ENCODE peak calls at places on chromosome 15, in eight cellular contexts. One of them, this sample, is unnamed.

GRCh38 chr15:34609658-34610057 is 26.2 kb upstream of the GOLGA8B start:
- DNase-seq in NCI-H226: no peak
- DNase-seq in astrocyte of the spinal cord: no peak
- DNase-seq in globus pallidus: no peak
- DNase-seq in M059J: no peak
- DNase-seq in NCI-H748 treated with DMSO at 0.1 percent for 48 hours: no peak
- DNase-seq in stromal cell of bone marrow: no peak
- DNase-seq in cardiac septum: no peak
- DNase-seq in this sample: no peak

GRCh38 chr15:51128701-51129100 is 34.0 kb upstream of the TNFAIP8L3 start:
- DNase-seq in stromal cell of bone marrow: no peak
- DNase-seq in NCI-H748 treated with DMSO at 0.1 percent for 48 hours: no peak
- DNase-seq in M059J: no peak
- DNase-seq in cardiac septum: no peak
- DNase-seq in NCI-H226: no peak
- DNase-seq in astrocyte of the spinal cord: no peak
- DNase-seq in globus pallidus: no peak
- DNase-seq in this sample: no peak

GRCh38 chr15:34987182-34987488 is 952 bp downstream of the ZNF770 start:
- DNase-seq in stromal cell of bone marrow: no peak
- DNase-seq in astrocyte of the spinal cord: no peak
- DNase-seq in NCI-H226: no peak
- DNase-seq in M059J: no peak
- DNase-seq in NCI-H748 treated with DMSO at 0.1 percent for 48 hours: no peak
- DNase-seq in globus pallidus: no peak
- DNase-seq in cardiac septum: no peak
- DNase-seq in this sample: no peak

GRCh38 chr15:25846377-25846776 is 16.8 kb downstream of the ATP10A start:
- DNase-seq in astrocyte of the spinal cord: no peak
- DNase-seq in cardiac septum: no peak
- DNase-seq in NCI-H226: no peak
- DNase-seq in NCI-H748 treated with DMSO at 0.1 percent for 48 hours: no peak
- DNase-seq in globus pallidus: no peak
- DNase-seq in stromal cell of bone marrow: no peak
- DNase-seq in M059J: no peak
- DNase-seq in this sample: peak; percentile 29

GRCh38 chr15:62503451-62503850 is 338.4 kb upstream of the C2CD4B start:
- DNase-seq in astrocyte of the spinal cord: peak; percentile 46
- DNase-seq in M059J: peak; percentile 30
- DNase-seq in NCI-H748 treated with DMSO at 0.1 percent for 48 hours: no peak
- DNase-seq in cardiac septum: no peak
- DNase-seq in NCI-H226: peak; percentile 20
- DNase-seq in globus pallidus: peak; percentile 30
- DNase-seq in stromal cell of bone marrow: no peak
- DNase-seq in this sample: no peak

GRCh38 chr15:92158426-92158825 is 235.3 kb upstream of the ST8SIA2 start:
- DNase-seq in astrocyte of the spinal cord: no peak
- DNase-seq in M059J: peak; percentile 54
- DNase-seq in NCI-H226: peak; percentile 33
- DNase-seq in globus pallidus: no peak
- DNase-seq in stromal cell of bone marrow: no peak
- DNase-seq in cardiac septum: no peak
- DNase-seq in NCI-H748 treated with DMSO at 0.1 percent for 48 hours: no peak
- DNase-seq in this sample: no peak

GRCh38 chr15:88652456-88653199 is 13.8 kb downstream of the ISG20 start:
- DNase-seq in NCI-H748 treated with DMSO at 0.1 percent for 48 hours: no peak
- DNase-seq in globus pallidus: no peak
- DNase-seq in stromal cell of bone marrow: no peak
- DNase-seq in cardiac septum: peak; percentile 59
- DNase-seq in astrocyte of the spinal cord: no peak
- DNase-seq in NCI-H226: peak; percentile 37
- DNase-seq in M059J: no peak
- DNase-seq in this sample: no peak

GRCh38 chr15:50377867-50378751 is 23.1 kb upstream of the GABPB1 start:
- DNase-seq in NCI-H226: no peak
- DNase-seq in cardiac septum: no peak
- DNase-seq in astrocyte of the spinal cord: no peak
- DNase-seq in M059J: no peak
- DNase-seq in stromal cell of bone marrow: no peak
- DNase-seq in NCI-H748 treated with DMSO at 0.1 percent for 48 hours: no peak
- DNase-seq in globus pallidus: no peak
- DNase-seq in this sample: no peak

GRCh38 chr15:69855601-69856000 is 242.1 kb downstream of the TLE3 start:
- DNase-seq in NCI-H226: no peak
- DNase-seq in astrocyte of the spinal cord: peak; percentile 46
- DNase-seq in stromal cell of bone marrow: no peak
- DNase-seq in M059J: peak; percentile 71
- DNase-seq in globus pallidus: no peak
- DNase-seq in NCI-H748 treated with DMSO at 0.1 percent for 48 hours: no peak
- DNase-seq in cardiac septum: no peak
- DNase-seq in this sample: no peak

GRCh38 chr15:68638953-68639500 is 60.2 kb downstream of the CORO2B start:
- DNase-seq in globus pallidus: no peak
- DNase-seq in stromal cell of bone marrow: peak; percentile 68
- DNase-seq in cardiac septum: peak; percentile 53
- DNase-seq in NCI-H748 treated with DMSO at 0.1 percent for 48 hours: no peak
- DNase-seq in astrocyte of the spinal cord: peak; percentile 67
- DNase-seq in M059J: peak; percentile 89
- DNase-seq in NCI-H226: peak; percentile 51
- DNase-seq in this sample: no peak

GRCh38 chr15:63250312-63250965 is 27.0 kb upstream of the APH1B start:
- DNase-seq in stromal cell of bone marrow: peak; percentile 93
- DNase-seq in NCI-H748 treated with DMSO at 0.1 percent for 48 hours: no peak
- DNase-seq in cardiac septum: no peak
- DNase-seq in M059J: peak; percentile 94
- DNase-seq in globus pallidus: no peak
- DNase-seq in NCI-H226: peak; percentile 99
- DNase-seq in astrocyte of the spinal cord: peak; percentile 92
- DNase-seq in this sample: no peak

GRCh38 chr15:60890361-60890991 is 338.6 kb downstream of the RORA start:
- DNase-seq in cardiac septum: no peak
- DNase-seq in astrocyte of the spinal cord: no peak
- DNase-seq in NCI-H226: no peak
- DNase-seq in M059J: no peak
- DNase-seq in globus pallidus: no peak
- DNase-seq in stromal cell of bone marrow: no peak
- DNase-seq in NCI-H748 treated with DMSO at 0.1 percent for 48 hours: no peak
- DNase-seq in this sample: no peak

GRCh38 chr15:89167267-89168176 is 53.9 kb downstream of the RLBP1 start:
- DNase-seq in globus pallidus: no peak
- DNase-seq in M059J: peak; percentile 94
- DNase-seq in cardiac septum: no peak
- DNase-seq in astrocyte of the spinal cord: peak; percentile 79
- DNase-seq in NCI-H226: peak; percentile 80
- DNase-seq in NCI-H748 treated with DMSO at 0.1 percent for 48 hours: no peak
- DNase-seq in stromal cell of bone marrow: peak; percentile 59
- DNase-seq in this sample: no peak

GRCh38 chr15:63018639-63019038 is 23.9 kb upstream of the TPM1 start:
- DNase-seq in NCI-H748 treated with DMSO at 0.1 percent for 48 hours: no peak
- DNase-seq in NCI-H226: no peak
- DNase-seq in stromal cell of bone marrow: peak; percentile 76
- DNase-seq in M059J: peak; percentile 46
- DNase-seq in astrocyte of the spinal cord: peak; percentile 59
- DNase-seq in globus pallidus: no peak
- DNase-seq in cardiac septum: no peak
- DNase-seq in this sample: no peak

GRCh38 chr15:94263341-94264273 is 32.2 kb downstream of the MCTP2 start:
- DNase-seq in M059J: peak; percentile 9
- DNase-seq in astrocyte of the spinal cord: peak; percentile 14
- DNase-seq in cardiac septum: no peak
- DNase-seq in stromal cell of bone marrow: peak; percentile 28
- DNase-seq in globus pallidus: no peak
- DNase-seq in NCI-H226: no peak
- DNase-seq in NCI-H748 treated with DMSO at 0.1 percent for 48 hours: no peak
- DNase-seq in this sample: no peak

GRCh38 chr15:100721758-100722550 is 119.6 kb downstream of the ASB7 start:
- DNase-seq in M059J: peak; percentile 100
- DNase-seq in cardiac septum: no peak
- DNase-seq in NCI-H226: peak; percentile 100
- DNase-seq in stromal cell of bone marrow: peak; percentile 100
- DNase-seq in astrocyte of the spinal cord: peak; percentile 99
- DNase-seq in NCI-H748 treated with DMSO at 0.1 percent for 48 hours: no peak
- DNase-seq in globus pallidus: no peak
- DNase-seq in this sample: no peak

GRCh38 chr15:57961919-57962318 is 103.6 kb downstream of the ALDH1A2 start:
- DNase-seq in cardiac septum: no peak
- DNase-seq in astrocyte of the spinal cord: no peak
- DNase-seq in stromal cell of bone marrow: no peak
- DNase-seq in M059J: peak; percentile 13
- DNase-seq in globus pallidus: no peak
- DNase-seq in NCI-H226: peak; percentile 50
- DNase-seq in NCI-H748 treated with DMSO at 0.1 percent for 48 hours: no peak
- DNase-seq in this sample: no peak

GRCh38 chr15:55267401-55268053 is 22.1 kb downstream of the RAB27A start:
- DNase-seq in NCI-H226: peak; percentile 66
- DNase-seq in NCI-H748 treated with DMSO at 0.1 percent for 48 hours: no peak
- DNase-seq in cardiac septum: peak; percentile 85
- DNase-seq in globus pallidus: no peak
- DNase-seq in stromal cell of bone marrow: no peak
- DNase-seq in M059J: peak; percentile 74
- DNase-seq in astrocyte of the spinal cord: peak; percentile 45
- DNase-seq in this sample: peak; percentile 58

GRCh38 chr15:29182590-29182989 is 87.0 kb downstream of the NSMCE3 start:
- DNase-seq in M059J: no peak
- DNase-seq in stromal cell of bone marrow: no peak
- DNase-seq in NCI-H226: no peak
- DNase-seq in cardiac septum: no peak
- DNase-seq in NCI-H748 treated with DMSO at 0.1 percent for 48 hours: no peak
- DNase-seq in globus pallidus: no peak
- DNase-seq in astrocyte of the spinal cord: no peak
- DNase-seq in this sample: no peak

GRCh38 chr15:62066663-62067447 is at the start of gene C2CD4A:
- DNase-seq in astrocyte of the spinal cord: peak; percentile 55
- DNase-seq in cardiac septum: peak; percentile 81
- DNase-seq in NCI-H748 treated with DMSO at 0.1 percent for 48 hours: peak; percentile 84
- DNase-seq in M059J: peak; percentile 64
- DNase-seq in globus pallidus: no peak
- DNase-seq in stromal cell of bone marrow: no peak
- DNase-seq in NCI-H226: peak; percentile 39
- DNase-seq in this sample: peak; percentile 39

GRCh38 chr15:59622289-59622688 is 10.7 kb downstream of the GCNT3 start:
- DNase-seq in NCI-H226: peak; percentile 40
- DNase-seq in astrocyte of the spinal cord: peak; percentile 36
- DNase-seq in stromal cell of bone marrow: peak; percentile 64
- DNase-seq in M059J: peak; percentile 61
- DNase-seq in globus pallidus: no peak
- DNase-seq in NCI-H748 treated with DMSO at 0.1 percent for 48 hours: peak; percentile 24
- DNase-seq in cardiac septum: no peak
- DNase-seq in this sample: no peak

GRCh38 chr15:93829115-93829849 is 402.1 kb upstream of the MCTP2 start:
- DNase-seq in cardiac septum: no peak
- DNase-seq in NCI-H226: peak; percentile 42
- DNase-seq in stromal cell of bone marrow: peak; percentile 26
- DNase-seq in globus pallidus: no peak
- DNase-seq in M059J: peak; percentile 18
- DNase-seq in astrocyte of the spinal cord: peak; percentile 30
- DNase-seq in NCI-H748 treated with DMSO at 0.1 percent for 48 hours: peak; percentile 40
- DNase-seq in this sample: no peak

GRCh38 chr15:90425726-90426346 is 37.8 kb downstream of the IQGAP1 start:
- DNase-seq in cardiac septum: no peak
- DNase-seq in NCI-H226: peak; percentile 22
- DNase-seq in globus pallidus: peak; percentile 66
- DNase-seq in NCI-H748 treated with DMSO at 0.1 percent for 48 hours: no peak
- DNase-seq in astrocyte of the spinal cord: no peak
- DNase-seq in M059J: no peak
- DNase-seq in stromal cell of bone marrow: no peak
- DNase-seq in this sample: no peak

GRCh38 chr15:77247116-77247515 is 172.8 kb downstream of the PEAK1 start:
- DNase-seq in M059J: no peak
- DNase-seq in NCI-H748 treated with DMSO at 0.1 percent for 48 hours: no peak
- DNase-seq in cardiac septum: no peak
- DNase-seq in globus pallidus: no peak
- DNase-seq in astrocyte of the spinal cord: no peak
- DNase-seq in stromal cell of bone marrow: no peak
- DNase-seq in NCI-H226: no peak
- DNase-seq in this sample: no peak

GRCh38 chr15:58383876-58384275 is 47.9 kb upstream of the LIPC start:
- DNase-seq in globus pallidus: no peak
- DNase-seq in astrocyte of the spinal cord: no peak
- DNase-seq in NCI-H748 treated with DMSO at 0.1 percent for 48 hours: no peak
- DNase-seq in stromal cell of bone marrow: no peak
- DNase-seq in NCI-H226: no peak
- DNase-seq in cardiac septum: no peak
- DNase-seq in M059J: no peak
- DNase-seq in this sample: peak; percentile 25

GRCh38 chr15:42796955-42797779 is 60.2 kb upstream of the CDAN1 start:
- DNase-seq in M059J: no peak
- DNase-seq in cardiac septum: no peak
- DNase-seq in NCI-H748 treated with DMSO at 0.1 percent for 48 hours: no peak
- DNase-seq in astrocyte of the spinal cord: peak; percentile 19
- DNase-seq in NCI-H226: no peak
- DNase-seq in stromal cell of bone marrow: peak; percentile 5
- DNase-seq in globus pallidus: no peak
- DNase-seq in this sample: no peak

GRCh38 chr15:70057931-70058641 is 39.6 kb downstream of the TLE3 start:
- DNase-seq in astrocyte of the spinal cord: no peak
- DNase-seq in globus pallidus: no peak
- DNase-seq in cardiac septum: peak; percentile 67
- DNase-seq in NCI-H226: no peak
- DNase-seq in stromal cell of bone marrow: no peak
- DNase-seq in M059J: no peak
- DNase-seq in NCI-H748 treated with DMSO at 0.1 percent for 48 hours: no peak
- DNase-seq in this sample: no peak

GRCh38 chr15:77871838-77872371 is 205.6 kb downstream of the TBC1D2B start:
- DNase-seq in M059J: no peak
- DNase-seq in cardiac septum: no peak
- DNase-seq in astrocyte of the spinal cord: no peak
- DNase-seq in stromal cell of bone marrow: no peak
- DNase-seq in globus pallidus: no peak
- DNase-seq in NCI-H226: no peak
- DNase-seq in NCI-H748 treated with DMSO at 0.1 percent for 48 hours: no peak
- DNase-seq in this sample: no peak

GRCh38 chr15:85421116-85421925 is 40.9 kb downstream of the AKAP13 start:
- DNase-seq in astrocyte of the spinal cord: peak; percentile 43
- DNase-seq in NCI-H226: peak; percentile 37
- DNase-seq in NCI-H748 treated with DMSO at 0.1 percent for 48 hours: no peak
- DNase-seq in stromal cell of bone marrow: no peak
- DNase-seq in globus pallidus: no peak
- DNase-seq in cardiac septum: no peak
- DNase-seq in M059J: peak; percentile 54
- DNase-seq in this sample: no peak

GRCh38 chr15:101027920-101028319 is 108.8 kb downstream of the LRRK1 start:
- DNase-seq in NCI-H226: no peak
- DNase-seq in cardiac septum: no peak
- DNase-seq in M059J: no peak
- DNase-seq in astrocyte of the spinal cord: no peak
- DNase-seq in NCI-H748 treated with DMSO at 0.1 percent for 48 hours: no peak
- DNase-seq in globus pallidus: no peak
- DNase-seq in stromal cell of bone marrow: no peak
- DNase-seq in this sample: no peak

GRCh38 chr15:35753486-35753885 is 207.5 kb upstream of the DPH6 start:
- DNase-seq in M059J: peak; percentile 55
- DNase-seq in stromal cell of bone marrow: peak; percentile 61
- DNase-seq in NCI-H748 treated with DMSO at 0.1 percent for 48 hours: no peak
- DNase-seq in cardiac septum: no peak
- DNase-seq in globus pallidus: peak; percentile 22
- DNase-seq in astrocyte of the spinal cord: peak; percentile 77
- DNase-seq in NCI-H226: no peak
- DNase-seq in this sample: no peak

GRCh38 chr15:41284425-41285177 is 47.8 kb downstream of the OIP5 start:
- DNase-seq in NCI-H226: no peak
- DNase-seq in M059J: peak; percentile 35
- DNase-seq in stromal cell of bone marrow: no peak
- DNase-seq in NCI-H748 treated with DMSO at 0.1 percent for 48 hours: no peak
- DNase-seq in astrocyte of the spinal cord: no peak
- DNase-seq in cardiac septum: no peak
- DNase-seq in globus pallidus: peak; percentile 20
- DNase-seq in this sample: no peak

GRCh38 chr15:84572231-84572630 is 28.6 kb upstream of the ZSCAN2 start:
- DNase-seq in M059J: peak; percentile 59
- DNase-seq in astrocyte of the spinal cord: no peak
- DNase-seq in stromal cell of bone marrow: no peak
- DNase-seq in cardiac septum: no peak
- DNase-seq in NCI-H748 treated with DMSO at 0.1 percent for 48 hours: no peak
- DNase-seq in globus pallidus: no peak
- DNase-seq in NCI-H226: no peak
- DNase-seq in this sample: no peak

GRCh38 chr15:79418693-79419279 is 13.3 kb upstream of the MINAR1 start:
- DNase-seq in NCI-H226: no peak
- DNase-seq in globus pallidus: peak; percentile 21
- DNase-seq in astrocyte of the spinal cord: no peak
- DNase-seq in stromal cell of bone marrow: no peak
- DNase-seq in M059J: no peak
- DNase-seq in cardiac septum: no peak
- DNase-seq in NCI-H748 treated with DMSO at 0.1 percent for 48 hours: no peak
- DNase-seq in this sample: no peak

This sample was measured in Jurkat, Clone E6-1.